ENCODE peak calls at places on chromosomes 12 and 14, in nine cellular contexts. P is cardiac muscle cell, D is H7, Q is GM12865, G is iPS DF 19.7, T is hypothalamus, M is left ventricle myocardium superior, W is OCI-LY7, X is NCI-H345. K is an unnamed sample.

GRCh38 chr14:79369359-79370332 is 841.7 kb downstream of the DIO2 start:
- DNase-seq in P (peak; percentile 95), D (no peak), Q (no peak), G (no peak), T (no peak), M (no peak), W (no peak), X (no peak), K (no peak)

GRCh38 chr12:47034661-47035060 is 44.8 kb upstream of the PCED1B start:
- DNase-seq in P (peak; percentile 79), D (no peak), Q (no peak), G (no peak), T (no peak), M (no peak), W (no peak), X (no peak), K (no peak)

GRCh38 chr12:77163068-77163810 is 97.9 kb upstream of the E2F7 start:
- DNase-seq in P (no peak), D (no peak), Q (no peak), G (no peak), T (no peak), M (no peak), W (no peak), X (peak; percentile 5), K (no peak)

GRCh38 chr14:76191297-76191696 is 39.6 kb downstream of the GPATCH2L start:
- DNase-seq in P (no peak), D (no peak), Q (peak; percentile 26), G (no peak), T (no peak), M (peak; percentile 24), W (peak; percentile 8), X (no peak), K (no peak)

GRCh38 chr12:92509156-92509758 is 193.5 kb upstream of the PLEKHG7 start:
- DNase-seq in P (no peak), D (no peak), Q (no peak), G (no peak), T (no peak), M (no peak), W (no peak), X (no peak), K (no peak)

GRCh38 chr12:93706824-93707223 is 29.6 kb downstream of the CRADD start:
- DNase-seq in P (no peak), D (no peak), Q (no peak), G (no peak), T (no peak), M (no peak), W (no peak), X (no peak), K (no peak)

GRCh38 chr12:48454675-48455074 is 17.7 kb upstream of the ANP32D start:
- DNase-seq in P (peak; percentile 71), D (no peak), Q (peak; percentile 45), G (no peak), T (no peak), M (no peak), W (peak; percentile 11), X (no peak), K (no peak)

GRCh38 chr14:103401223-103402214 is 16.3 kb downstream of the MARK3 start:
- DNase-seq in P (peak; percentile 73), D (no peak), Q (peak; percentile 46), G (no peak), T (no peak), M (no peak), W (no peak), X (no peak), K (no peak)

GRCh38 chr12:6635856-6636521 is at the start of gene LPAR5:
- DNase-seq in P (no peak), D (peak; percentile 73), Q (peak; percentile 71), G (no peak), T (no peak), M (no peak), W (peak; percentile 72), X (no peak), K (no peak)

GRCh38 chr14:68637106-68638021 is 155.5 kb downstream of the ZFP36L1 start:
- DNase-seq in P (peak; percentile 87), D (no peak), Q (no peak), G (no peak), T (no peak), M (peak; percentile 62), W (no peak), X (no peak), K (no peak)

GRCh38 chr12:32365473-32366064 is 33.8 kb upstream of the FGD4 start:
- DNase-seq in P (peak; percentile 86), D (peak; percentile 49), Q (peak; percentile 73), G (peak; percentile 54), T (no peak), M (no peak), W (peak; percentile 74), X (peak; percentile 58), K (peak; percentile 29)

GRCh38 chr14:106209745-106210144 is 683.4 kb downstream of the TMEM121 start:
- DNase-seq in P (no peak), D (no peak), Q (no peak), G (no peak), T (no peak), M (no peak), W (no peak), X (no peak), K (no peak)

GRCh38 chr12:4587108-4587507 is 25.1 kb downstream of the DYRK4 start:
- DNase-seq in P (no peak), D (peak; percentile 64), Q (no peak), G (no peak), T (no peak), M (no peak), W (no peak), X (no peak), K (no peak)

GRCh38 chr12:29816869-29817730 is 33.4 kb upstream of the TMTC1 start:
- DNase-seq in P (no peak), D (no peak), Q (no peak), G (no peak), T (no peak), M (no peak), W (no peak), X (no peak), K (no peak)

GRCh38 chr14:89440997-89441909 is 24.2 kb upstream of the FOXN3 start:
- DNase-seq in P (no peak), D (peak; percentile 72), Q (no peak), G (peak; percentile 97), T (no peak), M (no peak), W (no peak), X (no peak), K (peak; percentile 88)

GRCh38 chr12:113016796-113017195 is 38.5 kb downstream of the OAS2 start:
- DNase-seq in P (no peak), D (no peak), Q (no peak), G (no peak), T (no peak), M (no peak), W (no peak), X (no peak), K (no peak)

GRCh38 chr14:65471038-65471878 is 58.7 kb downstream of the FUT8 start:
- DNase-seq in P (no peak), D (no peak), Q (peak; percentile 63), G (no peak), T (no peak), M (no peak), W (no peak), X (no peak), K (no peak)

GRCh38 chr14:98229676-98230366 is 1042.2 kb downstream of the BCL11B start:
- DNase-seq in P (no peak), D (no peak), Q (peak; percentile 67), G (no peak), T (no peak), M (no peak), W (no peak), X (no peak), K (no peak)

GRCh38 chr12:90618606-90619005 is 336.4 kb downstream of the CCER1 start:
- DNase-seq in P (no peak), D (no peak), Q (no peak), G (no peak), T (no peak), M (no peak), W (no peak), X (no peak), K (no peak)

GRCh38 chr12:54967461-54967860 is 17.1 kb downstream of the TESPA1 start:
- DNase-seq in P (peak; percentile 27), D (no peak), Q (no peak), G (no peak), T (no peak), M (no peak), W (no peak), X (no peak), K (no peak)

GRCh38 chr14:91367173-91368171 is 50.1 kb downstream of the CCDC88C start:
- DNase-seq in P (peak; percentile 49), D (no peak), Q (peak; percentile 96), G (no peak), T (no peak), M (no peak), W (peak; percentile 94), X (no peak), K (no peak)

GRCh38 chr14:77469539-77469938 is 11.6 kb downstream of the AHSA1 start:
- DNase-seq in P (no peak), D (no peak), Q (no peak), G (no peak), T (no peak), M (no peak), W (no peak), X (no peak), K (no peak)

GRCh38 chr12:47277972-47278448 is 198.3 kb upstream of the AMIGO2 start:
- DNase-seq in P (peak; percentile 94), D (no peak), Q (no peak), G (no peak), T (no peak), M (no peak), W (no peak), X (no peak), K (no peak)

GRCh38 chr14:77185093-77185465 is 3.5 kb downstream of the TMEM63C start:
- DNase-seq in P (no peak), D (no peak), Q (no peak), G (no peak), T (no peak), M (no peak), W (no peak), X (no peak), K (no peak)

GRCh38 chr12:26700430-26700829 is 132.6 kb downstream of the ITPR2 start:
- DNase-seq in P (no peak), D (no peak), Q (no peak), G (no peak), T (no peak), M (no peak), W (no peak), X (no peak), K (no peak)

GRCh38 chr14:100413699-100414098 is 90.6 kb downstream of the SLC25A47 start:
- DNase-seq in P (no peak), D (no peak), Q (no peak), G (no peak), T (no peak), M (no peak), W (no peak), X (no peak), K (no peak)

GRCh38 chr14:98368214-98368613 is 903.8 kb downstream of the BCL11B start:
- DNase-seq in P (no peak), D (no peak), Q (no peak), G (no peak), T (no peak), M (no peak), W (no peak), X (peak; percentile 11), K (no peak)

GRCh38 chr14:100902792-100903191 is 730 bp downstream of the RTL1 start:
- DNase-seq in P (no peak), D (peak; percentile 69), Q (no peak), G (no peak), T (no peak), M (no peak), W (no peak), X (no peak), K (peak; percentile 47)

GRCh38 chr14:56102901-56103409 is 15.3 kb upstream of the PELI2 start:
- DNase-seq in P (peak; percentile 33), D (no peak), Q (no peak), G (no peak), T (no peak), M (no peak), W (no peak), X (no peak), K (no peak)

GRCh38 chr14:96581902-96582640 is 79.9 kb downstream of the PAPOLA start:
- DNase-seq in P (no peak), D (peak; percentile 70), Q (no peak), G (no peak), T (no peak), M (no peak), W (no peak), X (no peak), K (no peak)

GRCh38 chr12:13713746-13714400 is 267.5 kb downstream of the GRIN2B start:
- DNase-seq in P (no peak), D (no peak), Q (no peak), G (no peak), T (no peak), M (no peak), W (no peak), X (no peak), K (no peak)